ENCODE peak calls at places on chromosomes 5 and 9, in five cellular contexts. F, Q, N, S and Z are unnamed samples.

GRCh38 chr9:114372971-114373591 is 14.7 kb downstream of the AKNA start:
- DNase-seq in S (peak), Q (no peak), F (no peak), N (peak), Z (no peak)

GRCh38 chr9:87336407-87336806 is 161.3 kb upstream of the DAPK1 start:
- DNase-seq in N (no peak), F (no peak), S (no peak), Q (peak), Z (no peak)

GRCh38 chr5:176822426-176823075 is 12.2 kb downstream of the UNC5A start:
- DNase-seq in S (no peak), F (no peak), Q (no peak), N (no peak), Z (no peak)

GRCh38 chr9:38114905-38115304 is 45.9 kb upstream of the SHB start:
- DNase-seq in S (no peak), Q (no peak), F (no peak), N (no peak), Z (no peak)

GRCh38 chr5:109476292-109476691 is 66.5 kb upstream of the PJA2 start:
- DNase-seq in Q (no peak), N (no peak), S (no peak), F (no peak), Z (no peak)

GRCh38 chr9:19471737-19472648 is 63.2 kb downstream of the ACER2 start:
- DNase-seq in Q (peak), F (peak), S (peak), N (peak), Z (peak)

GRCh38 chr5:78269088-78269703 is 25.3 kb downstream of the AP3B1 start:
- DNase-seq in N (no peak), F (no peak), Q (peak), S (no peak), Z (no peak)

GRCh38 chr9:33290994-33291397 is 680 bp downstream of the NFX1 start:
- DNase-seq in N (no peak), F (no peak), S (no peak), Q (no peak), Z (no peak)

GRCh38 chr5:166883016-166883415 is 1408.4 kb upstream of the WWC1 start:
- DNase-seq in F (no peak), Q (peak), S (no peak), N (no peak), Z (no peak)

GRCh38 chr9:77807846-77808749 is 160.0 kb upstream of the GNA14 start:
- DNase-seq in Q (no peak), N (no peak), F (no peak), S (no peak), Z (no peak)

GRCh38 chr9:105064248-105065118 is 136.5 kb upstream of the ABCA1 start:
- DNase-seq in F (peak), S (peak), Q (peak), N (peak), Z (peak)

GRCh38 chr9:133238851-133239532 is 29.9 kb upstream of the OBP2B start:
- DNase-seq in Q (peak), F (peak), N (peak), S (peak), Z (peak)

GRCh38 chr9:88980732-88981336 is 10.4 kb upstream of the S1PR3 start:
- DNase-seq in N (no peak), S (no peak), F (no peak), Q (no peak), Z (no peak)

GRCh38 chr9:6557883-6558282 is 87.6 kb downstream of the GLDC start:
- DNase-seq in S (no peak), F (no peak), N (peak), Q (peak), Z (no peak)

GRCh38 chr5:173534664-173535063 is 81.8 kb downstream of the BOD1 start:
- DNase-seq in Q (no peak), S (no peak), N (no peak), F (no peak), Z (no peak)

GRCh38 chr9:126386088-126386487 is 59.5 kb downstream of the MVB12B start:
- DNase-seq in Q (peak), F (no peak), N (peak), S (peak), Z (no peak)

GRCh38 chr9:136595245-136596218 is 49.7 kb upstream of the NOTCH1 start:
- DNase-seq in S (no peak), F (no peak), N (no peak), Q (no peak), Z (no peak)

GRCh38 chr5:96958977-96959376 is 23.1 kb downstream of the LNPEP start:
- DNase-seq in Q (no peak), F (no peak), N (no peak), S (no peak), Z (no peak)

GRCh38 chr5:35095366-35095765 is 47.6 kb upstream of the AGXT2 start:
- DNase-seq in Q (no peak), N (no peak), S (no peak), F (no peak), Z (no peak)

GRCh38 chr5:60334281-60334713 is 365.7 kb downstream of the DEPDC1B start:
- DNase-seq in S (no peak), F (no peak), N (no peak), Q (no peak), Z (no peak)

GRCh38 chr5:92163906-92164305 is 780.8 kb upstream of the ARRDC3 start:
- DNase-seq in Q (no peak), F (no peak), N (no peak), S (no peak), Z (no peak)

GRCh38 chr9:134330590-134330989 is 4.3 kb downstream of the RXRA start:
- DNase-seq in F (no peak), Q (no peak), N (no peak), S (no peak), Z (no peak)

GRCh38 chr9:35940474-35941467 is 17.2 kb downstream of the OR2S2 start:
- DNase-seq in N (no peak), Q (no peak), F (no peak), S (no peak), Z (no peak)

DNA sequence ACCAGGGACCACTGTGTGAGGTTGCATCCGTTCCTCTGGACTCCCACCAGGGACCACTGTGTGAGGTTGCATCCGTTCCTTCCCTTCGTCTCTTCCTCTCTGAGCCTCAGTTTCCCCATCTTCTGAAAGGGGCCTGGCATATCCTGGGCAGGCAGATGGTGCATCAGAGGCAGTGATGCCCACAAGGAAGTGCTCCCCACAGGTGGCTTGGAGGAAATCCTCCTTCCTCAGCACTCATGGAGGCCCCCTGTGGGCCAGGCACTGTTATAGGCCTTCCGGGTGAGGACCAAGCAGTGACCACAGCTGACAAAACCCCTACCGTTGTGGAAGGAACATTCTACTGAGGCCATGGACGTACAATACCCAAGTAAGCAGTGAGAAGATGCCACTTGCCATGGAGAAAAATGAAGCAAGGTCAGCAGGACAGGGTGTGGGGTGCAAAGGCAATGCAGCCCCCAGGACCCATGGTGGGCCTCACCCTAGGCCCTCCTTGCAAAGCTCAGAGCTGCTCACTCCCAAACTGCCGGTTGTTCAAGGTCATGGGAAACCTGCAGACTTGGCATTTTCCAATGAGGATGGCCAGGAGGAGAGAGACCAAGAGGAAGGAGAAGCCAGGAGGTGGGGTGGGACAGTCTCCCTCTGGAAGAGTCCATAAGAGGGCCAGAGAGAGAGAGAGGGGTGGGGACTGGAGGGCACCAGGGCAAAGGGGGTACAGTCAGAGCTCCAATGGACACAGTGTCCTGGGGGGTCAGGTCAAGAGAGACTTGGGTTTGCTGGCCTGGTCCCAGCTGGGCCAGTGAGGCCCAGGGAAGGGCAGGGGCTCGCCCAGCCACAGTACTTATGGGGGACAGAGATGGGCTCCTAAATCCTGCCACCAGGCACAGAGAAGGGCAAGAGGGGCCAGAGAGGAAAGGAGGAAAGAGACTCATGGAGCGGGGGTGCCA is 51.1 kb downstream of the C9orf50 start:
- DNase-seq in Q (peak), N (no peak), S (no peak), F (no peak), Z (peak)
- TF ChIP-seq CTCF in Q (peak), N (no peak), S (peak), F (peak), Z (no peak)

DNA sequence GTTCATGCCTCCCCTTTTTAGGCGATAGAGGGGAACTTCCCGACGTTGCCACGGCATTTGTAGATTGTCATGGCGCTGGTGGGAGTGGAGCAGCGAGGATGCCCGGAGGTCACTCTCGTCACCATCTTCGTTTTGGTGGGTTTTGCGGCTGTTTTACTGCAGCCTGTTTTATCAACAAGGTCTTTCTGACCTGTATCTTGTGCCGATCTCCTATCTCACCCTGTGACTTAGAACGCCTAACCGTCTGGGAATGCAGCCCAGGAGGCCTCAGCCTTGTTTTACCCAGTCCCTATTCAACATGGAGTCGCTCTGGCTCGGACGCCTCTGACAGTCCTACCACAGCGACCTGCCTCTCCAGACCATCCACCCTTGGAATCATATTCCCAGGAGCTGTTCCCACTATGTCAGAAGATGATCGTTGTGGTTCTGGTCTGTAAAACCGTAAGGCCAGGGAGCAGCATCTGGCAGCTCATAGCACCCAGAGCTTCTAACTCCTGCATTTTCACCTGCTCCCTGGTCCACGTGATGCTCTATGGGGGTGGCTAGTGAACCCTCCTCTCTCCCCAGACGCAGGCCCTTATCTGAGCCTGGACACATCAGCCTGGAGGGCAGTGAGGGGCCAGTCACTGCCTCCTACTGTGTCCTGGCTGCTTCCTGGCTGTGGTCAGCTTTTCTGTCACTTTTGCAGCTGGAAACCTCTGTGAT is 35.1 kb upstream of the CLK4 start:
- DNase-seq in F (no peak), S (no peak), Q (no peak), N (no peak), Z (no peak)
- TF ChIP-seq CTCF in F (no peak), S (no peak), Q (no peak), N (no peak), Z (no peak)

GRCh38 chr9:99889120-99889519 is 17.3 kb upstream of the STX17 start:
- DNase-seq in F (no peak), Q (no peak), S (no peak), N (no peak), Z (no peak)
- TF ChIP-seq CTCF in F (no peak), Q (peak), S (no peak), N (no peak), Z (no peak)

DNA sequence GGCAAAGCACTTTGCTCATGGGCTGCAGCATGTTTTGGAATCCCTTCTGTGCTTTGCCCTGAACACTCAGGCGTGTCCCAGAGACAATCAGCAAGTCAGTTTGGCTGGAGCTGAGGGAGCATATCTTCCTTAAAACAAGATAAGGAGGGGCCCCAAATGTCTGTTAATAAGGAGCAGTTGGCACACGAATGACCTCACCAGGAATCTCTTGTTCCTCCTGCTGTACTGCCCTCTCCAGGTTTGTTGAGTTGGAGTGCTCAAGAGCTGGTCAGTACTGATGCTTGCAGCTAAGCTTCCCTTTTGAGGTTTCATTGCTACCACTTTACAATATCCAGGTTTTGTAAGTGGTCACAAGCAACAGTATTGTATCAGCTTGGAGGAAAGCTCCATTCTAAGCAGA is 101.3 kb upstream of the EGFLAM start:
- DNase-seq in F (no peak), N (no peak), S (no peak), Q (peak), Z (no peak)
- TF ChIP-seq CTCF in F (no peak), N (no peak), S (no peak), Q (peak), Z (no peak)

DNA sequence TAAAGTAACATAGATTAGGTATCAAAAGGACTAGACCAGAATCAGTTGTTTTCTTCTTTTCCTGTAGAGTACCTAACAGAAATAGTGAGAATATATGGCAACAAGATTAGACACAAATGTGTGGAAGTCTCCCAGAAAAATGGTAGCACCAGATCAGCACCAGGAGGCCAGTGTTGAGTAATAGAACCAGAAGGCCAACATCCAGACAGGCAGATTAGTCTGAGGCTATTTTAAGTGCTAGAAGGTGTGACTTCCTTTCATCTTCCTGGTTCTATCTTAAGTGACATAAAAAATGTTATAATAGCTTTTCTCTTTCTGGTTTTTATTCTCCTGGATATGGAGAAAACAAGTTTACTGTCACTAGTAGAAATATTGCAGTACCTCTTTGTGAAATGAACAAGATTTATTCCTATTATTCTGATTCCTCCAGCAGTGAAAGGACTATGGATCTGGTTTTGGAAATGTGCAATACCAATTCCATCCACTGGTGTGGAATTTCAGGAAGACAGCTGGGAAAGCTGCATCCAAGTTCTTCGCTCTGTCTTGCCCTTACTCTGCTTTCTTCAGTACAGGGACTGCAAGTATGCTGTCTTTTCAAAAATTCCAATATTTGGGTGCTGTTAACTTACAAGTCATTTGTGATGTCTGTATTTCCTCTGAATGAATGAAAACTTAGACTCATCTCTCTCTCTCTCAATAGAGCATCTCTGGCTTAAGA is 39.1 kb downstream of the SHLD3 start:
- DNase-seq in S (no peak), N (peak), F (no peak), Q (peak), Z (no peak)
- TF ChIP-seq CTCF in S (no peak), N (peak), F (peak), Q (peak), Z (peak)